ENCODE peak calls at places on chromosomes 16 and 17, in eight cellular contexts. One of them, this sample, is unnamed.

GRCh38 chr16:79973320-79973719 is 372.8 kb upstream of the MAF start:
- DNase-seq in IMR-90: no peak
- DNase-seq in HCT116: no peak
- DNase-seq in endothelial cell of umbilical vein: no peak
- DNase-seq in lower leg skin: no peak
- DNase-seq in Peyer's patch: no peak
- DNase-seq in ovary: no peak
- DNase-seq in GM12892: no peak
- DNase-seq in this sample: no peak

GRCh38 chr16:1993731-1994131 is 4.0 kb downstream of the SYNGR3 start:
- DNase-seq in IMR-90: peak
- DNase-seq in HCT116: no peak
- DNase-seq in endothelial cell of umbilical vein: no peak
- DNase-seq in lower leg skin: no peak
- DNase-seq in Peyer's patch: no peak
- DNase-seq in ovary: no peak
- DNase-seq in GM12892: no peak
- DNase-seq in this sample: peak

GRCh38 chr17:76869209-76869877 is 1.1 kb downstream of the MGAT5B start:
- DNase-seq in IMR-90: no peak
- DNase-seq in HCT116: no peak
- DNase-seq in endothelial cell of umbilical vein: no peak
- DNase-seq in lower leg skin: no peak
- DNase-seq in Peyer's patch: no peak
- DNase-seq in ovary: no peak
- DNase-seq in GM12892: no peak
- DNase-seq in this sample: no peak

GRCh38 chr17:41974031-41974430 is 7.4 kb downstream of the CNP start:
- DNase-seq in IMR-90: no peak
- DNase-seq in HCT116: no peak
- DNase-seq in endothelial cell of umbilical vein: no peak
- DNase-seq in lower leg skin: no peak
- DNase-seq in Peyer's patch: no peak
- DNase-seq in ovary: no peak
- DNase-seq in GM12892: no peak
- DNase-seq in this sample: no peak

GRCh38 chr16:67254809-67255552 is 6.2 kb downstream of the SLC9A5 start:
- DNase-seq in IMR-90: no peak
- DNase-seq in HCT116: no peak
- DNase-seq in endothelial cell of umbilical vein: no peak
- DNase-seq in lower leg skin: no peak
- DNase-seq in Peyer's patch: no peak
- DNase-seq in ovary: no peak
- DNase-seq in GM12892: no peak
- DNase-seq in this sample: no peak

GRCh38 chr17:57861000-57861736 is 11.3 kb upstream of the MRPS23 start:
- DNase-seq in IMR-90: peak
- DNase-seq in HCT116: peak
- DNase-seq in endothelial cell of umbilical vein: peak
- DNase-seq in lower leg skin: no peak
- DNase-seq in Peyer's patch: peak
- DNase-seq in ovary: peak
- DNase-seq in GM12892: no peak
- DNase-seq in this sample: peak

GRCh38 chr16:30649725-30650368 is 913 bp upstream of the PRR14 start:
- DNase-seq in IMR-90: no peak
- DNase-seq in HCT116: no peak
- DNase-seq in endothelial cell of umbilical vein: no peak
- DNase-seq in lower leg skin: peak
- DNase-seq in Peyer's patch: no peak
- DNase-seq in ovary: no peak
- DNase-seq in GM12892: no peak
- DNase-seq in this sample: peak

GRCh38 chr16:89732142-89732917 is 11.0 kb downstream of the ZNF276 start:
- DNase-seq in IMR-90: no peak
- DNase-seq in HCT116: no peak
- DNase-seq in endothelial cell of umbilical vein: no peak
- DNase-seq in lower leg skin: no peak
- DNase-seq in Peyer's patch: no peak
- DNase-seq in ovary: no peak
- DNase-seq in GM12892: no peak
- DNase-seq in this sample: no peak

GRCh38 chr16:971582-971905 is 760 bp upstream of the LMF1 start:
- DNase-seq in IMR-90: no peak
- DNase-seq in HCT116: no peak
- DNase-seq in endothelial cell of umbilical vein: no peak
- DNase-seq in lower leg skin: no peak
- DNase-seq in Peyer's patch: no peak
- DNase-seq in ovary: no peak
- DNase-seq in GM12892: no peak
- DNase-seq in this sample: no peak

GRCh38 chr16:971981-972315 is 1.2 kb upstream of the LMF1 start:
- DNase-seq in IMR-90: no peak
- DNase-seq in HCT116: no peak
- DNase-seq in endothelial cell of umbilical vein: no peak
- DNase-seq in lower leg skin: no peak
- DNase-seq in Peyer's patch: no peak
- DNase-seq in ovary: no peak
- DNase-seq in GM12892: no peak
- DNase-seq in this sample: no peak

GRCh38 chr16:970379-970765 is 412 bp downstream of the LMF1 start:
- DNase-seq in IMR-90: no peak
- DNase-seq in HCT116: no peak
- DNase-seq in endothelial cell of umbilical vein: no peak
- DNase-seq in lower leg skin: no peak
- DNase-seq in Peyer's patch: no peak
- DNase-seq in ovary: no peak
- DNase-seq in GM12892: no peak
- DNase-seq in this sample: no peak

GRCh38 chr16:969508-970378 is 1.0 kb downstream of the LMF1 start:
- DNase-seq in IMR-90: peak
- DNase-seq in HCT116: no peak
- DNase-seq in endothelial cell of umbilical vein: peak
- DNase-seq in lower leg skin: no peak
- DNase-seq in Peyer's patch: no peak
- DNase-seq in ovary: peak
- DNase-seq in GM12892: no peak
- DNase-seq in this sample: no peak

DNA sequence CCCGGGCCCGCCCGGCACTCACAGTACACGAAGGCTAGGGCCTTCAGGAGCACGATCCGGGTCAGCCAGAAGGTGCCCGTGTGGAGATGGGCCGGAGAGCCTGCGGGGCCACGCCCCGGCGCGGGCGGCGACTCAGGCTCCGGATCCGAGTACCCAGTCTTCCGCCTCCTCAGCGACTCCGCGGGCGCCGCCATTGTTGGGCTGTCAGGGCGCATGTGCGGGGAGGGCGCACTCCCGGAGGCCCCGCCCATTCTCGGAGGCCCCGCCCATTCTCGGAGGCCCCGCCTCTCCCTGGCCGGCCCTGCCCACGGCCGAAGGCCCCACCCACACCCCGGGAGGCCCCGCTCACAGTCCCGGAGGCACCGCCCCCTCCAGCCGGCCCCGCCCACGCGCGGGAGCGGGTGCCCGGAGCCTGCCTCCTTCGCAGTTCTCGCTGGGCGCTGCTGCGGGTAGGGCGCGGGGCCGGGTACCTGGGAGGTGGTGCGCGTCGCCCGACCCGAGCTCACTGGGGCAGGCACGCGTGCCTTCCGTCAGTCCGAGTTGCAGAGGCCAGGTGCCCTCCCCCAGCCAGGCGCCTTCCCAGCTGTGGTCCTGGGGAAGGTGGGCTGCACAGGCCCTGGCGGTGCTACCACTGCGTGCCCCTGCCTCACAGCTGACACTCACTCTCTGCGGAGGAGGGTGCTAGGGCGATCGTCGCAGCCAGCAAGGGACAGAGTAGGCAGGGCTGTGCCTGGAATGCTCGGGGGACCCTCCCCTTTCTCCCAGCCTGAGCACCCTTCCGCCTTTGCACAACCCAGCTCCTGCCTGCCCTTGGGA is at the start of gene LMF1:
- DNase-seq in IMR-90: peak
- DNase-seq in HCT116: peak
- DNase-seq in endothelial cell of umbilical vein: peak
- DNase-seq in lower leg skin: peak
- DNase-seq in Peyer's patch: peak
- DNase-seq in ovary: peak
- DNase-seq in GM12892: peak
- DNase-seq in this sample: peak
- TF ChIP-seq POLR2A in IMR-90: peak
- TF ChIP-seq POLR2A in HCT116: peak
- TF ChIP-seq POLR2A in endothelial cell of umbilical vein: peak
- TF ChIP-seq POLR2A in lower leg skin: no peak
- TF ChIP-seq POLR2A in Peyer's patch: peak
- TF ChIP-seq POLR2A in ovary: peak
- TF ChIP-seq POLR2A in GM12892: peak
- TF ChIP-seq POLR2A in this sample: peak

GRCh38 chr17:81514485-81514734 is 1.8 kb upstream of the ACTG1 start:
- DNase-seq in IMR-90: no peak
- DNase-seq in HCT116: no peak
- DNase-seq in endothelial cell of umbilical vein: no peak
- DNase-seq in lower leg skin: no peak
- DNase-seq in Peyer's patch: no peak
- DNase-seq in ovary: no peak
- DNase-seq in GM12892: no peak
- DNase-seq in this sample: no peak

GRCh38 chr17:81512560-81512983 is at the start of gene ACTG1:
- DNase-seq in IMR-90: peak
- DNase-seq in HCT116: peak
- DNase-seq in endothelial cell of umbilical vein: peak
- DNase-seq in lower leg skin: peak
- DNase-seq in Peyer's patch: peak
- DNase-seq in ovary: peak
- DNase-seq in GM12892: peak
- DNase-seq in this sample: peak

GRCh38 chr17:81512984-81513668 is 527 bp upstream of the ACTG1 start:
- DNase-seq in IMR-90: peak
- DNase-seq in HCT116: no peak
- DNase-seq in endothelial cell of umbilical vein: no peak
- DNase-seq in lower leg skin: peak
- DNase-seq in Peyer's patch: peak
- DNase-seq in ovary: peak
- DNase-seq in GM12892: no peak
- DNase-seq in this sample: peak

GRCh38 chr17:81514735-81515529 is 2.3 kb upstream of the ACTG1 start:
- DNase-seq in IMR-90: peak
- DNase-seq in HCT116: peak
- DNase-seq in endothelial cell of umbilical vein: peak
- DNase-seq in lower leg skin: peak
- DNase-seq in Peyer's patch: peak
- DNase-seq in ovary: peak
- DNase-seq in GM12892: no peak
- DNase-seq in this sample: peak

GRCh38 chr17:81513669-81514484 is 1.3 kb upstream of the ACTG1 start:
- DNase-seq in IMR-90: peak
- DNase-seq in HCT116: no peak
- DNase-seq in endothelial cell of umbilical vein: peak
- DNase-seq in lower leg skin: peak
- DNase-seq in Peyer's patch: peak
- DNase-seq in ovary: peak
- DNase-seq in GM12892: no peak
- DNase-seq in this sample: peak
- TF ChIP-seq POLR2A in IMR-90: no peak
- TF ChIP-seq POLR2A in HCT116: peak
- TF ChIP-seq POLR2A in endothelial cell of umbilical vein: peak
- TF ChIP-seq POLR2A in lower leg skin: no peak
- TF ChIP-seq POLR2A in Peyer's patch: peak
- TF ChIP-seq POLR2A in ovary: no peak
- TF ChIP-seq POLR2A in GM12892: peak
- TF ChIP-seq POLR2A in this sample: peak

GRCh38 chr17:80413771-80414507 is 1.0 kb upstream of the ENDOV start:
- DNase-seq in IMR-90: no peak
- DNase-seq in HCT116: no peak
- DNase-seq in endothelial cell of umbilical vein: no peak
- DNase-seq in lower leg skin: no peak
- DNase-seq in Peyer's patch: no peak
- DNase-seq in ovary: no peak
- DNase-seq in GM12892: no peak
- DNase-seq in this sample: peak

GRCh38 chr17:80416260-80416939 is 1.4 kb downstream of the ENDOV start:
- DNase-seq in IMR-90: no peak
- DNase-seq in HCT116: no peak
- DNase-seq in endothelial cell of umbilical vein: no peak
- DNase-seq in lower leg skin: no peak
- DNase-seq in Peyer's patch: no peak
- DNase-seq in ovary: no peak
- DNase-seq in GM12892: no peak
- DNase-seq in this sample: no peak

GRCh38 chr17:80414508-80414802 is 512 bp upstream of the ENDOV start:
- DNase-seq in IMR-90: no peak
- DNase-seq in HCT116: no peak
- DNase-seq in endothelial cell of umbilical vein: peak
- DNase-seq in lower leg skin: no peak
- DNase-seq in Peyer's patch: no peak
- DNase-seq in ovary: no peak
- DNase-seq in GM12892: no peak
- DNase-seq in this sample: no peak

GRCh38 chr17:80415626-80416042 is 667 bp downstream of the ENDOV start:
- DNase-seq in IMR-90: no peak
- DNase-seq in HCT116: no peak
- DNase-seq in endothelial cell of umbilical vein: no peak
- DNase-seq in lower leg skin: no peak
- DNase-seq in Peyer's patch: no peak
- DNase-seq in ovary: no peak
- DNase-seq in GM12892: no peak
- DNase-seq in this sample: no peak

DNA sequence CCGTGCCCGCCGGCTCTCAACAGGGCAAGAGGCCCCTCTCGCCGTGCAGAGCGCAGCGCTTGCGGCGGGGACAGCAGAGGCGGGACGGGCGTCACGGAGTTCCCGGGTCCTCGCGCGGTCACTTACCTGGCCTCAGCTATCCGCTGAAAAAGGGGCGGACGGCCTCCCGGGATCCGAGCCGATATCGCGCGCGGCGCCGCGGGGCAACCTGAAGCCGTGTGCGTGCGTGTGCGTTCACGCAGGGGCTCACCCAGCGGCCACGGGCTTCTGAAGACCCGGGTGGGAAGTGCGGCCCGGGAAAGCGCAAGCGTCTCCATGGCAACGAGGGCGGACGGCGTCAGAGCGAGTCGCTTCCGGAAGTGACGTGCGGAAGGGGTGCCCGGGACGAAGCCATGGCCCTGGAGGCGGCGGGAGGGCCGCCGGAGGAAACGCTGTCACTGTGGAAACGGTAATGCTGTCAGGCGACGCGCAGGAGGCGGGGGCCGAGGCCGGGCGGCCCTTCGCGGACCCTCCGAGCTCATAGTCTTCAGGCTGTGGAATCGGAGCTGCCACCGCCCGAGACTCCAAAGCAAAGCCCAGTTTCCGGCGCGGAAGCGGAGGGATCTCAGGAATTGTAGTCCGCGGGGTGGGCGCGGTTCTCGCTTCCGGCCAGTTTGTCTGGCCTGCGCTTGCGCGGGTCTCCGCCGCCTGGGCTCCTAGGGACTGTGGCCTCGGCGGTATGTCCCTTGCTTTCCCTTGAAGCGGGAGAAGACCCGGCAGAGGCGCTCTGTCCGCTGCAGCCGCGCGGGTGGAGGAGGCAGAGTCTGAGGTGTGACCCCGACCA is at the start of gene ENDOV:
- DNase-seq in IMR-90: peak
- DNase-seq in HCT116: peak
- DNase-seq in endothelial cell of umbilical vein: peak
- DNase-seq in lower leg skin: peak
- DNase-seq in Peyer's patch: peak
- DNase-seq in ovary: peak
- DNase-seq in GM12892: peak
- DNase-seq in this sample: peak
- TF ChIP-seq POLR2A in IMR-90: peak
- TF ChIP-seq POLR2A in HCT116: no peak
- TF ChIP-seq POLR2A in endothelial cell of umbilical vein: peak
- TF ChIP-seq POLR2A in lower leg skin: no peak
- TF ChIP-seq POLR2A in Peyer's patch: peak
- TF ChIP-seq POLR2A in ovary: peak
- TF ChIP-seq POLR2A in GM12892: peak
- TF ChIP-seq POLR2A in this sample: no peak

DNA sequence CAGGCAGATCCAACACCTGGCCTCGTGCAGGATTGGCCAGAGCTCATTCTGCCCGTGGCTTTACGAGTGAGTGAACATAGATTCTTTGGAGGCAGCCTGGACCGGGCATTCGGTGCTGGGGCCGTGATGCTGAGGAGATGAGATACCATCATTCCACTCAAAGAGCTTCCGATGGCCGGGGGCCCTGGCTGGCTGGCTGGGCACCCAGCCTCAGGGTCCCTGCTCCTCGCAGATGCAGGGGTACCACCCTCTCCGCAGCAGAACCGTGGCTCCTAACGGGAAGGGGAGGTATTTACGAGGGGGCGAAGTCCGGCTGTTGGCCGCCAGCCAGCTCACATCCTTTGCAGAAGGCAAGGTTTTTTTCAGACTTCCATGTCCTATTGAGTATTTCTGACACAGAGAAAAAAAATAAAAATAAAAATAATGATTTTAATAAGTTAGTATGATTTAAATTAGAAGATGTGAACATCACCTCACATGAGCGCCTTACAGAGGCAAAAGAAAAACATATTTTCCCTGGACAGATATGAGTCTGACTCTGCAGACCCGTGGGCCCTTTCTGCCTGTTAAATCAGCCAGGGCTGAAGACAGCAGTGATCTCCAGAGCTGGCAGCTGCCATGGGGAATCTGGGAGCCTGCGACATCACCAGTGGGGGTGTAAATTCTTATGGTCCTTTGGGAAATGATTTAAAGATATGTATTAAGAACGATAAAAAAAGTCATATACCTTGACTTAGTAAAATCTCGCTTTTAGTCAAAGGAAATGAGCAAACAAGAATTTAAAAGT is 65.9 kb upstream of the FOXF1 start:
- DNase-seq in IMR-90: no peak
- DNase-seq in HCT116: no peak
- DNase-seq in endothelial cell of umbilical vein: peak
- DNase-seq in lower leg skin: no peak
- DNase-seq in Peyer's patch: no peak
- DNase-seq in ovary: no peak
- DNase-seq in GM12892: no peak
- DNase-seq in this sample: no peak
- TF ChIP-seq POLR2A in IMR-90: no peak
- TF ChIP-seq POLR2A in HCT116: no peak
- TF ChIP-seq POLR2A in endothelial cell of umbilical vein: no peak
- TF ChIP-seq POLR2A in lower leg skin: no peak
- TF ChIP-seq POLR2A in Peyer's patch: no peak
- TF ChIP-seq POLR2A in ovary: no peak
- TF ChIP-seq POLR2A in GM12892: no peak
- TF ChIP-seq POLR2A in this sample: no peak

This sample was measured in upper lobe of left lung.